ENCODE peak calls at places on chromosomes 7 and 10, in seven cellular contexts. K, G, B, Z, Q, E and T are unnamed samples.

GRCh38 chr7:26454180-26454579 is 162.5 kb downstream of the SNX10 start:
- DNase-seq in Z (no peak), Q (no peak), G (no peak), E (peak), B (no peak), K (no peak), T (peak)

GRCh38 chr7:1288996-1289551 is 56.4 kb downstream of the UNCX start:
- DNase-seq in K (no peak), G (no peak), Q (peak), Z (no peak), B (no peak), E (no peak), T (no peak)

GRCh38 chr10:79053481-79054202 is 15.1 kb upstream of the ZMIZ1 start:
- DNase-seq in K (no peak), G (no peak), B (no peak), Z (no peak), E (no peak), Q (peak), T (no peak)

GRCh38 chr10:78346721-78347120 is 313.1 kb downstream of the RPS24 start:
- DNase-seq in B (no peak), Z (no peak), G (no peak), Q (no peak), E (no peak), K (no peak), T (no peak)

GRCh38 chr10:119250641-119251314 is 43.4 kb downstream of the GRK5 start:
- DNase-seq in Q (no peak), G (no peak), B (no peak), K (no peak), E (peak), Z (peak), T (peak)

GRCh38 chr7:55533050-55533728 is 39.1 kb downstream of the VOPP1 start:
- DNase-seq in G (no peak), Q (peak), Z (no peak), E (no peak), B (no peak), K (no peak), T (peak)

GRCh38 chr10:21926949-21927348 is 76.6 kb downstream of the DNAJC1 start:
- DNase-seq in G (no peak), Z (peak), E (peak), B (no peak), Q (no peak), K (no peak), T (peak)

GRCh38 chr10:90871279-90871760 is 454 bp upstream of the RPP30 start:
- DNase-seq in Z (peak), Q (no peak), B (peak), G (peak), K (no peak), E (peak), T (peak)

GRCh38 chr10:71772832-71773220 is 494 bp downstream of the VSIR start:
- DNase-seq in B (no peak), Z (no peak), E (no peak), Q (no peak), K (no peak), G (no peak), T (no peak)

GRCh38 chr7:141511370-141512335 is 39.6 kb upstream of the AGK start:
- DNase-seq in E (no peak), B (peak), Q (no peak), G (peak), K (peak), Z (no peak), T (no peak)

GRCh38 chr7:3455826-3456444 is 154.9 kb downstream of the SDK1 start:
- DNase-seq in G (no peak), Z (peak), E (no peak), B (no peak), K (no peak), Q (no peak), T (peak)

GRCh38 chr7:20217193-20217948 is at the start of gene MACC1:
- DNase-seq in Q (peak), K (peak), G (peak), Z (peak), B (peak), E (no peak), T (no peak)

GRCh38 chr10:131453772-131454634 is 142.5 kb upstream of the TCERG1L start:
- DNase-seq in E (peak), Q (peak), G (no peak), K (no peak), B (no peak), Z (peak), T (no peak)

GRCh38 chr10:86372119-86372784 is 5.7 kb upstream of the GRID1 start:
- DNase-seq in K (no peak), B (no peak), Q (peak), Z (no peak), G (no peak), E (no peak), T (no peak)

GRCh38 chr10:55627526-55628170 is 733.4 kb downstream of the ZWINT start:
- DNase-seq in Q (no peak), E (no peak), K (no peak), Z (no peak), G (no peak), B (no peak), T (no peak)

GRCh38 chr7:127619681-127620405 is 1.9 kb upstream of the PAX4 start:
- DNase-seq in G (no peak), Z (no peak), B (no peak), Q (no peak), E (no peak), K (no peak), T (no peak)

GRCh38 chr7:1966631-1967200 is 266.0 kb downstream of the MAD1L1 start:
- DNase-seq in Q (peak), Z (no peak), B (peak), K (no peak), E (no peak), G (peak), T (no peak)

GRCh38 chr7:49776994-49777393 is 3.6 kb downstream of the VWC2 start:
- DNase-seq in E (no peak), Q (no peak), Z (no peak), K (no peak), G (no peak), B (no peak), T (no peak)

GRCh38 chr7:28556671-28557070 is 144.4 kb downstream of the CREB5 start:
- DNase-seq in Q (no peak), K (no peak), G (no peak), B (no peak), Z (no peak), E (no peak), T (no peak)

GRCh38 chr7:158373761-158374545 is 213.7 kb downstream of the PTPRN2 start:
- DNase-seq in Q (no peak), K (no peak), B (no peak), G (no peak), Z (no peak), E (no peak), T (no peak)

GRCh38 chr10:133334495-133335237 is 2.0 kb downstream of the CALY start:
- DNase-seq in K (no peak), G (no peak), B (no peak), E (peak), Z (no peak), Q (peak), T (no peak)

GRCh38 chr10:129416136-129416530 is 50.9 kb upstream of the MGMT start:
- DNase-seq in B (no peak), Q (no peak), E (no peak), K (no peak), Z (no peak), G (no peak), T (no peak)

GRCh38 chr7:115240242-115240641 is 318.3 kb downstream of the MDFIC start:
- DNase-seq in Q (no peak), K (no peak), Z (no peak), G (no peak), B (no peak), E (no peak), T (no peak)

GRCh38 chr10:92298487-92298886 is 7.5 kb downstream of the MARCHF5 start:
- DNase-seq in E (no peak), K (no peak), G (no peak), Q (no peak), Z (no peak), B (no peak), T (no peak)

GRCh38 chr7:137959987-137960386 is 41.9 kb downstream of the CREB3L2 start:
- DNase-seq in E (no peak), G (no peak), B (no peak), Z (no peak), Q (no peak), K (no peak), T (no peak)

GRCh38 chr10:123995082-123995460 is 98.3 kb downstream of the CHST15 start:
- DNase-seq in G (no peak), E (no peak), Z (no peak), Q (no peak), K (no peak), B (no peak), T (no peak)

GRCh38 chr7:33243319-33243881 is 114.0 kb downstream of the BBS9 start:
- DNase-seq in B (peak), Z (peak), G (peak), E (peak), K (peak), Q (no peak), T (peak)

GRCh38 chr7:124152859-124153692 is 120.2 kb upstream of the TMEM229A start:
- DNase-seq in Q (no peak), G (no peak), K (no peak), B (no peak), Z (peak), E (peak), T (peak)

GRCh38 chr10:103458720-103459119 is at the start of gene CALHM1:
- DNase-seq in Q (no peak), E (no peak), G (no peak), K (no peak), B (peak), Z (no peak), T (peak)

GRCh38 chr10:37752309-37752875 is 105.0 kb downstream of the ZNF248 start:
- DNase-seq in B (no peak), Z (no peak), E (no peak), K (no peak), G (no peak), Q (no peak), T (no peak)

GRCh38 chr7:151211155-151211772 is 976 bp upstream of the H2BK1 start:
- DNase-seq in G (no peak), Q (no peak), K (no peak), B (no peak), Z (no peak), E (no peak), T (no peak)

GRCh38 chr7:122412886-122413285 is 108.3 kb upstream of the FEZF1 start:
- DNase-seq in G (no peak), Z (no peak), Q (no peak), K (no peak), B (no peak), E (peak), T (peak)

GRCh38 chr7:75056476-75056875 is 17.1 kb downstream of the RCC1L start:
- DNase-seq in B (no peak), Q (no peak), K (no peak), E (peak), G (no peak), Z (peak), T (peak)

GRCh38 chr7:83643754-83644153 is 5.2 kb downstream of the SEMA3E start:
- DNase-seq in B (no peak), Q (no peak), Z (no peak), K (peak), G (peak), E (no peak), T (no peak)

GRCh38 chr10:7856685-7857084 is 38.4 kb downstream of the TAF3 start:
- DNase-seq in Z (peak), E (no peak), G (no peak), B (no peak), K (no peak), Q (no peak), T (no peak)

GRCh38 chr7:109246330-109247077 is 676.8 kb downstream of the DNAJB9 start:
- DNase-seq in G (no peak), Z (no peak), K (no peak), Q (no peak), E (no peak), B (no peak), T (no peak)

GRCh38 chr7:79897166-79897565 is 237.5 kb upstream of the GNAI1 start:
- DNase-seq in K (no peak), G (no peak), B (no peak), E (no peak), Q (no peak), Z (no peak), T (no peak)

GRCh38 chr7:91151916-91152315 is 112.3 kb upstream of the FZD1 start:
- DNase-seq in Z (no peak), K (no peak), Q (no peak), E (no peak), G (no peak), B (no peak), T (no peak)

GRCh38 chr10:126459032-126459831 is 71.0 kb upstream of the ADAM12 start:
- DNase-seq in B (no peak), G (no peak), K (no peak), Q (no peak), Z (no peak), E (peak), T (peak)